ENCODE peak calls at places on chromosomes 12 and 14, in five cellular contexts. S, H, I, N and Q are unnamed samples.

GRCh38 chr12:11787921-11788849 is 138.7 kb downstream of the ETV6 start:
- DNase-seq in S (no peak), H (no peak), I (no peak), N (no peak), Q (no peak)

GRCh38 chr12:101204598-101205304 is 5.3 kb downstream of the SLC5A8 start:
- DNase-seq in S (no peak), H (no peak), I (no peak), N (peak), Q (no peak)

GRCh38 chr14:75648066-75648838 is 12.4 kb downstream of the ERG28 start:
- DNase-seq in S (no peak), H (peak), I (peak), N (no peak), Q (no peak)

GRCh38 chr14:101950100-101950499 is 14.3 kb upstream of the DYNC1H1 start:
- DNase-seq in S (no peak), H (no peak), I (no peak), N (no peak), Q (no peak)

GRCh38 chr14:101501341-101501740 is 60.0 kb upstream of the DIO3 start:
- DNase-seq in S (no peak), H (no peak), I (peak), N (peak), Q (no peak)

GRCh38 chr12:57619434-57620244 is 8.4 kb downstream of the ARHGEF25 start:
- DNase-seq in S (no peak), H (no peak), I (peak), N (peak), Q (no peak)

GRCh38 chr12:104801005-104801404 is 157.1 kb downstream of the SLC41A2 start:
- DNase-seq in S (no peak), H (no peak), I (no peak), N (no peak), Q (no peak)

GRCh38 chr14:29734732-29735131 is 192.9 kb downstream of the PRKD1 start:
- DNase-seq in S (no peak), H (no peak), I (no peak), N (no peak), Q (no peak)

GRCh38 chr12:48198619-48198973 is 4.5 kb downstream of the OR10AD1 start:
- DNase-seq in S (peak), H (no peak), I (peak), N (peak), Q (no peak)

GRCh38 chr12:71415336-71416231 is 24.0 kb upstream of the LGR5 start:
- DNase-seq in S (peak), H (no peak), I (no peak), N (peak), Q (no peak)

GRCh38 chr14:90398315-90398811 is 1.5 kb downstream of the CALM1 start:
- DNase-seq in S (peak), H (no peak), I (peak), N (peak), Q (no peak)

GRCh38 chr12:127393896-127394295 is 873.1 kb upstream of the TMEM132C start:
- DNase-seq in S (no peak), H (no peak), I (no peak), N (no peak), Q (no peak)

GRCh38 chr12:108981835-108982234 is 39.0 kb downstream of the SVOP start:
- DNase-seq in S (no peak), H (no peak), I (no peak), N (no peak), Q (no peak)

GRCh38 chr14:38254565-38255407 is 1.1 kb downstream of the CLEC14A start:
- DNase-seq in S (no peak), H (no peak), I (no peak), N (no peak), Q (no peak)

GRCh38 chr14:38255408-38255672 is 553 bp downstream of the CLEC14A start:
- DNase-seq in S (no peak), H (no peak), I (peak), N (no peak), Q (no peak)

GRCh38 chr14:38257500-38257899 is 1.6 kb upstream of the CLEC14A start:
- DNase-seq in S (no peak), H (no peak), I (no peak), N (no peak), Q (no peak)

GRCh38 chr14:38255673-38256357 is at the start of gene CLEC14A:
- DNase-seq in S (no peak), H (no peak), I (peak), N (peak), Q (no peak)

GRCh38 chr14:38256358-38256840 is 506 bp upstream of the CLEC14A start:
- DNase-seq in S (no peak), H (no peak), I (no peak), N (no peak), Q (no peak)
- TF ChIP-seq CTCF in S (no peak), H (no peak), I (no peak), N (peak), Q (no peak)

GRCh38 chr12:52232916-52233461 is at the start of gene KRT7:
- DNase-seq in S (no peak), H (no peak), I (peak), N (peak), Q (no peak)

GRCh38 chr12:52230364-52231281 is 2.4 kb upstream of the KRT7 start:
- DNase-seq in S (no peak), H (peak), I (peak), N (no peak), Q (no peak)

GRCh38 chr12:52232233-52232915 is 669 bp upstream of the KRT7 start:
- DNase-seq in S (no peak), H (no peak), I (peak), N (no peak), Q (no peak)

GRCh38 chr12:52229836-52230343 is 3.2 kb upstream of the KRT7 start:
- DNase-seq in S (no peak), H (no peak), I (peak), N (no peak), Q (no peak)

DNA sequence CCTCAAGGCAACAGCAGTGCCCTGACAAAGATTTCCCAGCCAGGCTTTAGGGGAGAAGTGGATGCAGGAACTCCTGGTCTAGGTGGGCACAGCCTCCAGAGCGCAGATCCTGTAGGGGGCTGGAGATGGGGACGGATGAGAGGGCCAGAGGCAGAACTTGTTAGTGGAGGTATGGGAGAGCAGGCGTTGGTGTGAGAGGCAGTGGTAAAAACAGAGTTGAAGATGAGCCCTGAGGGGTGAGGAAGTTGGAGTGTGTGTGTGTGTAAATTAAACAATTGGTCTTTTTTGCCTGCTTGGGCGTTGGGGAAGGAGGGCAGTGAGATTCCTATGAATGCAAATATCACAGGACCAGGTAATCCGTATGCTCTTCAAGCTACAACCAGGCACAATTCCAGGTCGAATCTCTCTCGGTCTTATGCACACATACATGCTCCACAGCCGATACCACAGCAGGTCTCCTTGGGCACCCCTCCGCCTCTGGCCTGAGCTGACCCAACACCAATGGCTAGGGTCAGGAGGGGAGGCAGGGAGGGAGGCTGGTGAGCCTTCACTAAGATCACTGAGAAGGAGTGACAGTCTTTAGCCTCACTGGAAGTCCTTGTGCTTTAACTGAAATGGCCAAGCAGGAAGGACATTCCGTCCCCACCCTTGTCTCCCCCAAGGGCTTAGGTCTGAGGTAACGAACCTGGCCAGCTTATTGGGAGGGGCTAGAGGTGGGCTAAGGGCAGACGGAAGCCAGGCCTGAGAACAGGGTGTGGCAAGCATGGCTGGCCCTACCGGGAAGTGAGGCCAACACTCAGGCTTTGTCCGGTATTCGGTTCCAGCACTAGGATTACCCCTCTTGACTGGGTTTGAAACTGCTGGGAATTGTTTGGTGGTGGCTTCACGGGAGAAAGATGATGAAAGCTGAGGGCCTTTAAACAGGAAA is 1.5 kb upstream of the KRT7 start:
- DNase-seq in S (peak), H (no peak), I (peak), N (no peak), Q (no peak)
- TF ChIP-seq CTCF in S (no peak), H (no peak), I (no peak), N (no peak), Q (no peak)

DNA sequence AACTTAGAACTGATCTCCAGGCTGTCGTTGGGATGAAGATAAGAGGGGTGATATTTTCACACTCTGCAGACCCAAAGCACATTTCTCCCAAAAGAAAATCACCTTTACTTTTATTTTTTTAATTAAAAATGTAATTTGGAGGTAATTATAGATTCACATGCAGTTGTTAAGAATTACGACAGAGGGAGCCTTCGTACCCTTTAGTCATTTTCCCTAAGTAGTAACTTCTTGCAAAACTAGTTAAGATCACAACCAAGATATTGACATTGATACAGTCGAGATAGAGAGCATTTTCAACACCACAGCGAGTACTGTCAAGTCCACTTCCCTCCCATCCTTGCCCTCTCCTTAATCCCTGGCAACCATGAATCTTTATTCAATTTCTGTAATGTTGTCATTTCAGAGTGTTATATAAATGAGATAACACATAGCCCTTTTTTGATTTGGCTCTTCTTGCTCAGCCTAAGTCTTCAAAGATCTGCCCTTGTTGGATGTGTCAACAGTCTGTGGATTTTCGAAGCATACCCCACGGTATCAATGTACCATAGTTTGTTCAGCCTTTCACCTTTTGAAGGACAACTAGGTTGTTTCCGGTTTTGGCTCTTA is 39.6 kb downstream of the DNAH10 start:
- DNase-seq in S (no peak), H (no peak), I (no peak), N (no peak), Q (no peak)
- TF ChIP-seq CTCF in S (peak), H (peak), I (no peak), N (peak), Q (peak)

GRCh38 chr12:6916426-6917200 is 2.2 kb downstream of the ENO2 start:
- DNase-seq in S (no peak), H (no peak), I (peak), N (no peak), Q (no peak)

GRCh38 chr12:6915023-6915788 is 826 bp downstream of the ENO2 start:
- DNase-seq in S (no peak), H (no peak), I (peak), N (peak), Q (peak)

GRCh38 chr12:6919588-6919987 is 5.2 kb downstream of the ENO2 start:
- DNase-seq in S (no peak), H (no peak), I (peak), N (no peak), Q (no peak)

GRCh38 chr12:6915789-6916285 is 1.5 kb downstream of the ENO2 start:
- DNase-seq in S (no peak), H (no peak), I (peak), N (no peak), Q (no peak)

GRCh38 chr12:6917491-6918231 is 3.3 kb downstream of the ENO2 start:
- DNase-seq in S (no peak), H (no peak), I (peak), N (no peak), Q (no peak)
- TF ChIP-seq CTCF in S (no peak), H (no peak), I (no peak), N (no peak), Q (no peak)

GRCh38 chr12:107326237-107326636 is 232.9 kb upstream of the CRY1 start:
- DNase-seq in S (no peak), H (no peak), I (no peak), N (no peak), Q (no peak)
- TF ChIP-seq CTCF in S (no peak), H (no peak), I (no peak), N (no peak), Q (no peak)

DNA sequence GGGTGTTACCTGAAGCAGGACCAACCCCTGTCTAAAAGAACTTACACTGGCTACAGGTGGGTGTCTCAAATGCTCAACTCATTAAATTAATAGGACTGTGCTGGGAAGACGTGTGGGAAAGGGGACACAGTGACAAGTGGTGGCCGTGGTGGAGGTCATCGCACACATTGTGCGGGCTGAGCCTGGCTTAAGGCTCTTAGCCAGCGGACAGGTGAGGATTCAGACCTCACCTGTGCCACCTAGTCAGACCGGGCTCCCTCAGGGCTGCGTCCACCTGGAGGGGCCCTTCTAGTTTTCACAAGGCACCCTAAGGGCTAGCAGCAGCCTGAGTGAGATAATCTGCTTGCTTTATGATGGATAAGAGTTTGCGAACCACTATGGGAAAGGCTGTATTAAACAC is 125.2 kb upstream of the FKBP4 start:
- DNase-seq in S (no peak), H (no peak), I (peak), N (peak), Q (no peak)
- TF ChIP-seq CTCF in S (no peak), H (no peak), I (no peak), N (no peak), Q (no peak)

GRCh38 chr12:122420471-122421262 is 1.8 kb downstream of the CLIP1 start:
- DNase-seq in S (no peak), H (no peak), I (no peak), N (no peak), Q (no peak)
- TF ChIP-seq CTCF in S (no peak), H (no peak), I (no peak), N (no peak), Q (no peak)

DNA sequence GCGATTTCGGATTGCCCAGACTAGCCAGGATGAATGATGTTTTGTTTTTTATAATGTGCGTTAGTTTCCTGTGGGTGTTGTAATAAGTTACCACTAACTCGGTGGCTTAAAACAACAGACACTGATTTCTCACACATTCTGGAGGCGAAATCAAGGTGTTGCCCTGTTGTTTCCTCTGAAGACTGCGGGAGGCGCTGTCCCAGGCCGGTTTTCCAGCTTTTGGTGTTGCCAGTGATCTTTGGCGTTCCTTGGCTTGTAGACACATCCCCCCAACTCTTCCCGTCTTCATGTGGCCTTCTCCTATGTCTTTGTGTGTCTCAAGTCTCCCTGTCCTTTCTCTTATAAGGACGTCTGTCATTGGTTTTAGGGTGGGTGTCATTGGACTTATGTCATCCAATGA is 267.7 kb downstream of the AACS start:
- DNase-seq in S (no peak), H (no peak), I (no peak), N (peak), Q (no peak)
- TF ChIP-seq CTCF in S (no peak), H (no peak), I (no peak), N (peak), Q (no peak)